ENCODE peak calls at places on chromosomes 16 and 17, in five cellular contexts. M is mesenchymal stem cell, R is H9, G is neuronal stem cell, Z is H1. J is an unnamed sample.
A peak's percentile ranks its signal among the peaks of the same experiment; 100 is the strongest.

GRCh38 chr16:89073346-89074221 is 20.1 kb upstream of the ACSF3 start:
- DNase-seq in M (no peak), R (no peak), G (no peak), Z (no peak), J (no peak)

GRCh38 chr16:84281077-84281476 is 13.6 kb upstream of the WFDC1 start:
- DNase-seq in M (peak; percentile 32), G (peak; percentile 52), Z (peak; percentile 74), R (peak; percentile 63), J (no peak)

GRCh38 chr17:40314557-40314953 is 5.6 kb downstream of the RARA start:
- DNase-seq in G (no peak), Z (no peak), R (no peak), M (peak; percentile 93), J (peak; percentile 79)

GRCh38 chr16:89365044-89365467 is 125.3 kb downstream of the ANKRD11 start:
- DNase-seq in R (no peak), M (peak; percentile 79), G (no peak), Z (no peak), J (peak; percentile 88)

GRCh38 chr17:27651411-27652345 is 20.7 kb downstream of the LGALS9 start:
- DNase-seq in M (peak; percentile 41), Z (peak; percentile 87), R (peak; percentile 73), G (peak; percentile 47), J (peak; percentile 76)

GRCh38 chr16:16928532-16929101 is 542.1 kb downstream of the XYLT1 start:
- DNase-seq in M (no peak), R (no peak), G (no peak), Z (no peak), J (no peak)

GRCh38 chr16:57622361-57623250 is 5.8 kb upstream of the ADGRG1 start:
- DNase-seq in Z (no peak), M (no peak), R (no peak), G (no peak), J (peak; percentile 39)

GRCh38 chr16:11050536-11050935 is 106.2 kb downstream of the CLEC16A start:
- DNase-seq in M (no peak), G (no peak), Z (no peak), R (no peak), J (no peak)

GRCh38 chr17:11506635-11507034 is 91.6 kb upstream of the DNAH9 start:
- DNase-seq in Z (peak; percentile 70), M (no peak), G (peak; percentile 83), R (peak; percentile 75), J (peak; percentile 22)

GRCh38 chr17:50279181-50279526 is 4.9 kb downstream of the TMEM92 start:
- DNase-seq in R (no peak), Z (no peak), G (no peak), M (peak; percentile 42), J (no peak)

GRCh38 chr17:37494971-37495370 is 5.3 kb downstream of the DUSP14 start:
- DNase-seq in Z (no peak), R (peak; percentile 56), G (no peak), M (no peak), J (no peak)

GRCh38 chr17:80539022-80539421 is 5.6 kb upstream of the RPTOR start:
- DNase-seq in M (no peak), R (peak; percentile 46), G (no peak), Z (no peak), J (no peak)

GRCh38 chr17:50189396-50190277 is 11.8 kb downstream of the COL1A1 start:
- DNase-seq in Z (no peak), M (peak; percentile 26), G (no peak), R (no peak), J (no peak)

GRCh38 chr16:88633684-88634140 is 4.7 kb upstream of the IL17C start:
- DNase-seq in G (no peak), Z (peak; percentile 73), M (peak; percentile 57), R (peak; percentile 86), J (peak; percentile 18)

GRCh38 chr16:3188925-3189825 is 1.2 kb downstream of the OR1F1 start:
- DNase-seq in Z (peak; percentile 96), M (peak; percentile 80), R (peak; percentile 84), G (no peak), J (no peak)

GRCh38 chr16:3022697-3023414 is 886 bp downstream of the HCFC1R1 start:
- DNase-seq in R (no peak), Z (peak; percentile 53), G (no peak), M (peak; percentile 62), J (no peak)

DNA sequence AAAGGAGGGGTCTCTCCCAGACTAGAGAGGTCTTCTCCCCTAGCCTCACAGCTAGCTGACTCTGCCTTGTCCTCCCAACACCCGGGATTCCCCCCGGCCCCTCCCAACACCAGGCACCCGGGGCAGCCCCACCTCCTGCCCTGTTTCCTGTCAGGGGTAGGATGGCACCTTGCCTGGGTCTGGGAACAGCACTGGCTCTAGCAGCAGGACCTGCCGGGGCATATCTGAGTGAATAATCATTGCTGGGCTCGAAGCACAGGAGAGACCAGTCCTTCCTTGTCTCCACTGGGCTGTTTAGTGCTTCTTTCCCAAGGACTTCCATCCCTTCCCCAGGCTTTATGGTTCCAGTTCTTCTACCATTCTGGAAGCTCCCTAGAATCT is 25.7 kb downstream of the MINK1 start:
- DNase-seq in M (no peak), G (no peak), Z (no peak), R (peak; percentile 73), J (no peak)
- H2BK12ac ChIP-seq in M (no peak overlapping the region), G (no peak overlapping the region), Z (peak overlapping the region; percentile 81), R (no peak overlapping the region), J (no peak overlapping the region)

DNA sequence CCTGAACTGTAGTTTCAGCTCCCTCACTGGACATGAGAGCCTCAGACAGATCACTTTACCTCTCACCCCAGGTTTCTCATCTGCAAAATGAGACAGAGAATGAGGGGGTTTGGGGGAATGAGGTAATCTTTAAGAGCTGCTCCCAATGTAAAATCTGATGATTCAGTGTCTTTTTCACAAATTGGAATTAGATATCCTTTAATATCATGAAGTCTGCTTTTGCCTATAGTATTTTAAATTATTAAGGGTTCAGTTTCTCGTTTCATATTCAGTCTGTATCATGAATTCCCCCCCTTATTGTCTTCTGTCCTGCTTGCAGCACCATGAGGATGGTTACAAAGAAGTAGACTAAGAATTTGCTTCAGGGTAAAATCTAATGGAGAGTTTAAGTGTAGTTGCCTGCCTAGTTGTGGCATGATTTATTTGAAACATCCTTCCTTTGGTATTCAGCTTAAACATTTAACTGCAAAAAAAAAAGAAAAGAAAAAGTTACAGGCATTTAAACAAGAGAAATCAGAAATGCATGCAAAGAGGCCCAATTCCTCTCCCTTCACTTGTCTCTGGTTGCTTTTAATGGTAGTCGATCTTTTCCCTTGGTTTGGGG is 77.3 kb downstream of the WNT3 start:
- DNase-seq in G (no peak), Z (no peak), R (no peak), M (no peak), J (no peak)
- H4K8ac ChIP-seq in G (no peak overlapping the region), Z (no peak overlapping the region), R (no peak overlapping the region), M (no peak overlapping the region), J (no peak overlapping the region)

GRCh38 chr17:18253187-18253884 is 5.2 kb downstream of the FLII start:
- DNase-seq in Z (no peak), R (no peak), G (no peak), M (no peak), J (no peak)

GRCh38 chr17:18252160-18252559 is 6.4 kb downstream of the FLII start:
- DNase-seq in M (no peak), R (no peak), Z (no peak), G (no peak), J (no peak)

GRCh38 chr17:18254888-18255649 is 3.5 kb downstream of the FLII start:
- DNase-seq in M (no peak), R (no peak), G (no peak), Z (no peak), J (peak; percentile 5)

GRCh38 chr17:18256351-18256750 is 2.2 kb downstream of the FLII start:
- DNase-seq in R (no peak), G (no peak), Z (no peak), M (no peak), J (no peak)

GRCh38 chr17:18253947-18254821 is 4.4 kb downstream of the FLII start:
- DNase-seq in G (no peak), R (no peak), Z (no peak), M (no peak), J (no peak)
- H2BK12ac ChIP-seq in G (no peak overlapping the region), R (no peak overlapping the region), Z (peak overlapping the region; percentile 17), M (no peak overlapping the region), J (no peak overlapping the region)

GRCh38 chr17:57521606-57522435 is 223.3 kb downstream of the CCDC182 start:
- DNase-seq in M (peak; percentile 85), Z (no peak), R (no peak), G (no peak), J (no peak)

GRCh38 chr17:57524790-57525543 is 220.1 kb downstream of the CCDC182 start:
- DNase-seq in Z (no peak), G (no peak), R (no peak), M (no peak), J (no peak)

GRCh38 chr17:57527437-57528083 is 217.5 kb downstream of the CCDC182 start:
- DNase-seq in G (peak; percentile 82), M (no peak), Z (no peak), R (no peak), J (no peak)

GRCh38 chr17:57522436-57523005 is 222.6 kb downstream of the CCDC182 start:
- DNase-seq in G (no peak), Z (no peak), R (no peak), M (no peak), J (no peak)

GRCh38 chr17:57523926-57524634 is 221.0 kb downstream of the CCDC182 start:
- DNase-seq in R (no peak), M (no peak), Z (no peak), G (no peak), J (no peak)
- H4K8ac ChIP-seq in R (no peak overlapping the region), M (no peak overlapping the region), Z (no peak overlapping the region), G (no peak overlapping the region), J (peak overlapping the region; percentile 66)

GRCh38 chr17:32331243-32332040 is 10.5 kb downstream of the C17orf75 start:
- DNase-seq in G (no peak), Z (no peak), M (peak; percentile 53), R (no peak), J (no peak)

GRCh38 chr17:32330142-32330541 is 11.8 kb downstream of the C17orf75 start:
- DNase-seq in G (no peak), Z (no peak), R (no peak), M (no peak), J (peak; percentile 21)

GRCh38 chr17:32323784-32324590 is 18.0 kb downstream of the C17orf75 start:
- DNase-seq in R (no peak), G (peak; percentile 39), M (peak; percentile 51), Z (no peak), J (no peak)

GRCh38 chr17:32323046-32323445 is 18.9 kb downstream of the C17orf75 start:
- DNase-seq in M (no peak), Z (no peak), G (no peak), R (no peak), J (no peak)

DNA sequence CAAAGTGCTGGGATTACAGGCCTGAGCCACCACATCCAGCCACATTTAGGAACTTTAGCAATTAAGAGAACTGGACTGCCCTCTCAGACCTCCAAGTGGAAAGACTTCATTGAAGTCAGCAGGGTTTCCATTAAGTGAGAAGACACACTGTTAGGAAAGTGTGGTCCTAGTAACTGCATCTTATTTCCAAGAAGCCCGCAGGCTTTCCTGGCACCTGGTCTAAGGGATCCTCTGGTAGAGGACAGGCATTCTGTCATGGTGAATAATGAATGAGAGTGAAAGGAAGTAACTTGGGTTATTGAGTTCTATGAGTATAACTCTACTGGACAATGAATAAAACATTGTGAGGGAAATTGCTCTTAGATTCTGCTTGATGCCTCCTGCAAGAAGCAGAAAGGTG is 14.1 kb downstream of the C17orf75 start:
- DNase-seq in R (no peak), Z (no peak), M (no peak), G (no peak), J (peak; percentile 28)
- H2BK12ac ChIP-seq in R (no peak overlapping the region), Z (no peak overlapping the region), M (no peak overlapping the region), G (no peak overlapping the region), J (no peak overlapping the region)